ENCODE peak calls at places on chromosome 12, in four cellular contexts. E, D, X and Z are unnamed samples.

GRCh38 chr12:83477289-83477688 is 790.6 kb downstream of the TMTC2 start:
- DNase-seq in X (no peak), D (no peak), E (no peak), Z (no peak)

GRCh38 chr12:31035226-31035625 is 38.4 kb upstream of the DDX11 start:
- DNase-seq in E (no peak), X (no peak), D (no peak), Z (no peak)

GRCh38 chr12:132483208-132483607 is 6.7 kb upstream of the FBRSL1 start:
- DNase-seq in E (no peak), X (no peak), D (no peak), Z (no peak)

GRCh38 chr12:132806857-132807256 is 21.8 kb downstream of the GOLGA3 start:
- DNase-seq in X (no peak), D (no peak), E (no peak), Z (peak)

GRCh38 chr12:103928736-103929050 is 1.5 kb upstream of the HSP90B1 start:
- DNase-seq in X (peak), E (no peak), D (no peak), Z (no peak)

GRCh38 chr12:107402041-107403022 is 283.3 kb upstream of the PWP1 start:
- DNase-seq in D (peak), X (no peak), E (peak), Z (no peak)

GRCh38 chr12:388547-389137 is 478 bp downstream of the KDM5A start:
- DNase-seq in D (peak), E (peak), X (no peak), Z (no peak)

GRCh38 chr12:2194060-2194459 is 141.3 kb downstream of the CACNA1C start:
- DNase-seq in X (no peak), E (peak), D (no peak), Z (no peak)

GRCh38 chr12:30485230-30485890 is 210.3 kb downstream of the IPO8 start:
- DNase-seq in D (no peak), E (no peak), X (no peak), Z (no peak)

GRCh38 chr12:7940906-7941305 is 4.9 kb upstream of the SLC2A3 start:
- DNase-seq in X (no peak), D (no peak), E (no peak), Z (no peak)

GRCh38 chr12:44847888-44848770 is 28.0 kb downstream of the NELL2 start:
- DNase-seq in D (no peak), X (no peak), E (no peak), Z (no peak)

GRCh38 chr12:116718578-116719454 is 19.1 kb downstream of the SPRING1 start:
- DNase-seq in E (peak), D (no peak), X (no peak), Z (no peak)

GRCh38 chr12:57039016-57039798 is 10.7 kb downstream of the MYO1A start:
- DNase-seq in D (no peak), E (no peak), X (no peak), Z (no peak)

GRCh38 chr12:90953956-90954421 is 987 bp downstream of the CCER1 start:
- DNase-seq in E (no peak), X (no peak), D (no peak), Z (no peak)

GRCh38 chr12:92424338-92424737 is 278.5 kb upstream of the PLEKHG7 start:
- DNase-seq in X (no peak), D (no peak), E (no peak), Z (no peak)

GRCh38 chr12:41923351-41923750 is 221.3 kb downstream of the GXYLT1 start:
- DNase-seq in E (no peak), D (no peak), X (no peak), Z (no peak)

GRCh38 chr12:7369274-7369729 is 65.4 kb downstream of the ACSM4 start:
- DNase-seq in D (no peak), E (no peak), X (no peak), Z (no peak)

GRCh38 chr12:17278946-17279345 is 673.0 kb upstream of the LMO3 start:
- DNase-seq in D (no peak), E (no peak), X (no peak), Z (no peak)

GRCh38 chr12:7905071-7905470 is 30.9 kb downstream of the SLC2A3 start:
- DNase-seq in D (no peak), X (no peak), E (no peak), Z (no peak)

GRCh38 chr12:2439332-2440100 is 355.3 kb upstream of the FKBP4 start:
- DNase-seq in E (no peak), X (no peak), D (no peak), Z (no peak)

GRCh38 chr12:107593713-107594381 is 91.8 kb upstream of the PWP1 start:
- DNase-seq in E (no peak), D (no peak), X (no peak), Z (no peak)

GRCh38 chr12:10159280-10159679 is 12.7 kb downstream of the OLR1 start:
- DNase-seq in X (no peak), D (no peak), E (no peak), Z (no peak)

GRCh38 chr12:94545937-94546771 is 86.5 kb upstream of the CEP83 start:
- DNase-seq in E (peak), X (peak), D (peak), Z (peak)

GRCh38 chr12:115872212-115872611 is 405.3 kb downstream of the MED13L start:
- DNase-seq in X (no peak), E (no peak), D (no peak), Z (no peak)

GRCh38 chr12:104011265-104011664 is 38.7 kb downstream of the GLT8D2 start:
- DNase-seq in X (no peak), D (no peak), E (peak), Z (no peak)

GRCh38 chr12:51548241-51548640 is 42.8 kb upstream of the SCN8A start:
- DNase-seq in D (no peak), E (no peak), X (no peak), Z (no peak)

GRCh38 chr12:47087088-47087688 is 7.4 kb upstream of the AMIGO2 start:
- DNase-seq in X (no peak), E (peak), D (no peak), Z (no peak)